ENCODE peak calls at places on chromosome 19, in four cellular contexts. E is mucosa of descending colon, R is Peyer's patch, B is heart right ventricle. P is an unnamed sample. For H3K4me1, the result is how much of the 10 kb centered on the place peaks cover.

GRCh38 chr19:19475845-19476828 is 39.2 kb downstream of the TSSK6 start:
- DNase-seq in E (no peak), R (no peak), B (no peak), P (no peak)

GRCh38 chr19:47542030-47542475 is 27.2 kb upstream of the NAPA start:
- DNase-seq in E (no peak), R (no peak), B (no peak), P (no peak)

GRCh38 chr19:11548315-11548700 is 9.7 kb downstream of the CNN1 start:
- DNase-seq in E (no peak), R (no peak), B (no peak), P (no peak)

GRCh38 chr19:13953021-13953531 is 767 bp downstream of the DCAF15 start:
- DNase-seq in E (peak), R (no peak), B (no peak), P (peak)

GRCh38 chr19:19488875-19489690 is 26.3 kb downstream of the TSSK6 start:
- DNase-seq in E (peak), R (peak), B (peak), P (peak)

GRCh38 chr19:50702870-50703829 is 16.5 kb downstream of the SHANK1 start:
- DNase-seq in E (no peak), R (no peak), B (no peak), P (peak)

GRCh38 chr19:45103200-45103624 is 10.2 kb downstream of the PPP1R37 start:
- DNase-seq in E (no peak), R (peak), B (no peak), P (no peak)

GRCh38 chr19:887599-887998 is 5.4 kb downstream of the MED16 start:
- DNase-seq in E (no peak), R (no peak), B (no peak), P (no peak)

GRCh38 chr19:11306337-11306736 is 10.4 kb downstream of the TSPAN16 start:
- DNase-seq in E (no peak), R (no peak), B (no peak), P (no peak)

GRCh38 chr19:34155686-34156085 is 16.6 kb upstream of the LSM14A start:
- DNase-seq in E (no peak), R (no peak), B (no peak), P (no peak)

GRCh38 chr19:3034845-3035541 is 5.9 kb upstream of the TLE2 start:
- DNase-seq in E (peak), R (peak), B (peak), P (no peak)

GRCh38 chr19:41323430-41324125 is 13.6 kb downstream of the CCDC97 start:
- DNase-seq in E (no peak), R (peak), B (peak), P (peak)

GRCh38 chr19:1237754-1238372 is at the start of gene CBARP:
- DNase-seq in E (no peak), R (peak), B (no peak), P (no peak)

GRCh38 chr19:45400192-45400591 is 4.7 kb downstream of the PPP1R13L start:
- DNase-seq in E (no peak), R (no peak), B (no peak), P (no peak)

GRCh38 chr19:50719566-50719965 is at the start of gene SHANK1:
- DNase-seq in E (no peak), R (no peak), B (no peak), P (no peak)

GRCh38 chr19:8578642-8579265 is 1.5 kb upstream of the MYO1F start:
- DNase-seq in E (peak), R (peak), B (peak), P (peak)

GRCh38 chr19:19420570-19421301 is 15.3 kb downstream of the GATAD2A start:
- DNase-seq in E (no peak), R (no peak), B (no peak), P (peak)

GRCh38 chr19:35122687-35123551 is 7.3 kb downstream of the FXYD3 start:
- DNase-seq in E (no peak), R (no peak), B (no peak), P (peak)

GRCh38 chr19:44848036-44848804 is 2.1 kb downstream of the NECTIN2 start:
- DNase-seq in E (peak), R (peak), B (peak), P (no peak)

GRCh38 chr19:46753420-46754155 is 7.3 kb upstream of the STRN4 start:
- DNase-seq in E (peak), R (peak), B (peak), P (peak)

GRCh38 chr19:36605101-36605838 is at the start of gene ZNF382:
- DNase-seq in E (peak), R (peak), B (peak), P (peak)

GRCh38 chr19:6801397-6802086 is 29.0 kb downstream of the VAV1 start:
- DNase-seq in E (peak), R (peak), B (peak), P (peak)

GRCh38 chr19:10808937-10809655 is 26.9 kb downstream of the TMED1 start:
- DNase-seq in E (no peak), R (peak), B (no peak), P (no peak)

GRCh38 chr19:13917888-13918406 is 11.9 kb downstream of the CC2D1A start:
- DNase-seq in E (no peak), R (no peak), B (peak), P (no peak)

GRCh38 chr19:9144920-9145319 is 4.7 kb downstream of the ZNF317 start:
- DNase-seq in E (no peak), R (no peak), B (no peak), P (no peak)

GRCh38 chr19:4149518-4150288 is 3.7 kb upstream of the CREB3L3 start:
- DNase-seq in E (peak), R (peak), B (no peak), P (no peak)

GRCh38 chr19:11480081-11480926 is 542 bp downstream of the ELAVL3 start:
- DNase-seq in E (no peak), R (no peak), B (no peak), P (peak)

GRCh38 chr19:45863840-45864628 is at the start of gene FOXA3:
- DNase-seq in E (peak), R (peak), B (peak), P (peak)

GRCh38 chr19:50994129-50994528 is 7.3 kb downstream of the KLK8 start:
- DNase-seq in E (no peak), R (no peak), B (no peak), P (no peak)

GRCh38 chr19:3407556-3408516 is 41.5 kb downstream of the NFIC start:
- DNase-seq in E (no peak), R (no peak), B (peak), P (no peak)

GRCh38 chr19:7705387-7706187 is 3.7 kb upstream of the FCER2 start:
- DNase-seq in E (peak), R (peak), B (peak), P (no peak)

GRCh38 chr19:2171349-2172145 is 7.8 kb downstream of the DOT1L start:
- DNase-seq in E (no peak), R (peak), B (peak), P (peak)

GRCh38 chr19:29404951-29405727 is 120.7 kb upstream of the VSTM2B start:
- DNase-seq in E (peak), R (no peak), B (no peak), P (peak)

GRCh38 chr19:50384685-50385535 is 763 bp downstream of the POLD1 start:
- DNase-seq in E (no peak), R (no peak), B (no peak), P (no peak)

GRCh38 chr19:57075801-57076492 is 43.8 kb upstream of the USP29 start:
- DNase-seq in E (no peak), R (no peak), B (no peak), P (no peak)

GRCh38 chr19:36379510-36379819 is 464 bp upstream of the ZFP14 start:
- DNase-seq in E (no peak), R (no peak), B (no peak), P (no peak)

GRCh38 chr19:12202250-12202649 is 39.4 kb downstream of the ZNF136 start:
- DNase-seq in E (peak), R (peak), B (peak), P (no peak)

GRCh38 chr19:31535691-31536460 is 186.6 kb upstream of the TSHZ3 start:
- DNase-seq in E (no peak), R (no peak), B (no peak), P (no peak)

GRCh38 chr19:2391118-2391725 is 31.2 kb downstream of the TMPRSS9 start:
- DNase-seq in E (peak), R (peak), B (no peak), P (no peak)

GRCh38 chr19:55641376-55642152 is 762 bp downstream of the ZNF580 start:
- DNase-seq in E (peak), R (no peak), B (no peak), P (no peak)
- H3K4me1 ChIP-seq in E (under half), R (under half), B (half or more), P (under half)

GRCh38 chr19:39542198-39542597 is 2.2 kb upstream of the EID2 start:
- DNase-seq in E (no peak), R (no peak), B (no peak), P (no peak)
- H3K4me1 ChIP-seq in E (under half), R (under half), B (under half), P (under half)

GRCh38 chr19:52948025-52948770 is 14.5 kb downstream of the ZNF816 start:
- DNase-seq in E (no peak), R (no peak), B (no peak), P (no peak)
- H3K4me1 ChIP-seq in E (under half), R (under half), B (under half), P (under half)

DNA sequence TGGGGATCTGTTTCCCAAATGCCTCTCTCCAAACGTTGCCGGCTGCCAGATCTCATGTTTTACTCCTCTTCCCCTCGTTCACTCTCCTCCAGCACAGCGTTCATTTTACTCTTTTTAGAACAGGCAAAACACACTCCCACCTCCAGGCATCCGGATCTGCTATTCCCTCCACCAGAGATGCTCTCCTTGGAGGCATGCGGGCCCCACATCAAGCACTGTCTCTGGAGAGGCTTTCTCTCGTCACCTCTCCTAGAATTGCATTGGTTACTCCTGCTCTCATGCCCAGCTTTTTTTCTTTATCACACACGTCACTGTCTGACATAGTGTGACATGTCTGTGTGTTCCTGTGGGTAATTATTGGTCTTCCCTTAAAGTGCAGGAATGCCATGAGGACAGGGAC is 20.1 kb upstream of the MYADM start:
- DNase-seq in E (no peak), R (no peak), B (no peak), P (peak)
- H3K4me1 ChIP-seq in E (under half), R (under half), B (under half), P (under half)

DNA sequence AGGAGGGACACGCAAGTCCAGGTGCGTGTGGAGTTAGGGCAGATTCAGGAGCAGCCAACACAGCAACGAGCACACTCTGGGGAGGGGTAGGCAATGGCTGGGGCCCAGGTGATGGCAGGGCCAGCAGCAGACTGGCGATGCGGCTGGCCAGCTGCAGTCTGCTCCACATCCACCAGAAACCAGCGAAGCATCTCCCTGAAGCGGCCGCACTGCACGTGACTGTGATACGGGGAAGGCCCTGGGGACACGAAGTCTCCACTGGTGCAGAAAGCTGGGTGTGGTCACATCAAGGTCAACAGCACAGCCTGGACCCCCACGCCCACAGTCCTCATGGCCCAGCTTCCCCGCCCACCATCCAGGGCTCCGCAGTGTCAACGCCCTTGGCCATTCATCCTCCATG is 21.3 kb upstream of the EPHX3 start:
- DNase-seq in E (no peak), R (no peak), B (peak), P (no peak)
- H3K4me1 ChIP-seq in E (under half), R (under half), B (half or more), P (under half)

GRCh38 chr19:16591803-16592556 is 19.8 kb upstream of the SLC35E1 start:
- DNase-seq in E (no peak), R (no peak), B (no peak), P (no peak)
- H3K4me1 ChIP-seq in E (under half), R (half or more), B (half or more), P (under half)

DNA sequence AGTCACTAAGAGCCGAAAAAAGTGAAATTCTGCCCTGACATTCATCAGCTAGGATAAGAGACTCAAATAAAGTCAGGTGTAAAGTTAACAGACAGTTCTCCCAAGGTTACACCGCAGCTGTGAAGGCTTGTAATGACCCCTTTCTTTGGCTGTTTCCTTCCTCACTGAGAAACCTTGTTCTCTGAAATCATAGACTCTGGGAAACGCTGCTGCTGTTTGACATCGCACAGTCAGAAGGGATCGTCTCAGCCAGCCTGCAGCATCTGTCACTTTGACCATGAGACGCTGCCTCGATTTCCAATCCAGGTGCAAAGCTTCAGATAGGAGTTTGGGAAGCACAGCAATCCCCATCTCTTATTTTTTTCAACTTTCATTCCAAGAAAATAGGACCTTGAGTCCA is 678 bp downstream of the BCAT2 start:
- DNase-seq in E (no peak), R (no peak), B (no peak), P (no peak)
- H3K4me1 ChIP-seq in E (under half), R (under half), B (under half), P (under half)

P was measured in kidney.